ENCODE peak calls at places on chromosomes 11 and 22, in nine cellular contexts. H is adipocyte, X is PC-3, D is tibial artery, M is neuronal stem cell, N is sigmoid colon, I is mesenchymal stem cell, O is fibroblast of lung, C is PC-9. W is an unnamed sample.

GRCh38 chr22:41535244-41535643 is 9.0 kb downstream of the POLR3H start:
- DNase-seq in H (no peak), X (peak; percentile 37), D (no peak), M (no peak), N (no peak), I (peak; percentile 37), O (no peak), C (no peak), W (no peak)

GRCh38 chr22:46596819-46597218 is 23.4 kb upstream of the GRAMD4 start:
- DNase-seq in H (no peak), X (peak; percentile 92), D (no peak), M (no peak), N (no peak), I (no peak), O (no peak), C (peak; percentile 89), W (no peak)

GRCh38 chr11:76849376-76849775 is 11.3 kb upstream of the ACER3 start:
- DNase-seq in H (no peak), X (no peak), D (no peak), M (no peak), N (no peak), I (no peak), O (no peak), C (no peak), W (no peak)

GRCh38 chr22:46501701-46502100 is 35.7 kb downstream of the CELSR1 start:
- DNase-seq in H (peak; percentile 70), X (peak; percentile 75), D (no peak), M (no peak), N (no peak), I (peak; percentile 5), O (peak; percentile 9), C (peak; percentile 60), W (no peak)

GRCh38 chr11:13111813-13112130 is 102.7 kb downstream of the RASSF10 start:
- DNase-seq in H (no peak), X (no peak), D (no peak), M (no peak), N (no peak), I (no peak), O (no peak), C (no peak), W (no peak)

GRCh38 chr11:78101073-78101472 is 21.4 kb upstream of the NDUFC2 start:
- DNase-seq in H (peak; percentile 42), X (peak; percentile 58), D (no peak), M (no peak), N (no peak), I (no peak), O (peak; percentile 18), C (no peak), W (no peak)

GRCh38 chr11:33168605-33169240 is 7.4 kb upstream of the CSTF3 start:
- DNase-seq in H (no peak), X (no peak), D (no peak), M (no peak), N (no peak), I (peak; percentile 84), O (peak; percentile 23), C (no peak), W (no peak)

GRCh38 chr22:44755956-44756361 is 3.6 kb downstream of the ARHGAP8 start:
- DNase-seq in H (no peak), X (peak; percentile 81), D (no peak), M (no peak), N (no peak), I (no peak), O (no peak), C (peak; percentile 77), W (no peak)

GRCh38 chr11:87295237-87295636 is 257.5 kb downstream of the TMEM135 start:
- DNase-seq in H (no peak), X (no peak), D (no peak), M (no peak), N (no peak), I (no peak), O (no peak), C (no peak), W (no peak)

GRCh38 chr11:1776944-1777715 is 13.4 kb upstream of the CTSD start:
- DNase-seq in H (no peak), X (no peak), D (no peak), M (no peak), N (peak; percentile 52), I (no peak), O (no peak), C (no peak), W (no peak)

DNA sequence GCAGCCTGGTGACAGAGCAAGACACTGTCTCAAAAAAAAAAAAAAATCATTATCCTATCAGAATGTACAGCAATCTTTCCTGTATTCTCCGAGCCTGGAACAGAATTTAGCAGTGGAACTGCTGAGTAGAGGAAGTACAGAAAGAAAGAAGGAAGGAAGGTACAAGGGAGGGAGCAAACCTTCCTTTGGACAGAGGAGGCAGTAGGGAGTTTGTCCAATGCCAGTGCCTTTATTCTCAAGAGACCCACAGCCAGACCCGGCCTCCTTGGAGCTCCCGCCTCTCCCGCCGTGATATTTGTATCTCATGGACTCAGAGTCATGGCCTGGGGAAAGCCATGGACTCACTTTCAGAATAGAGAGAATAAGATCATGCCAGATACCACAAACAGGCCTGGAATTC is 37.7 kb upstream of the LRRC55 start:
- DNase-seq in H (no peak), X (no peak), D (no peak), M (no peak), N (no peak), I (no peak), O (no peak), C (no peak), W (no peak)
- H3K4me1 ChIP-seq in H (no peaks in the 10 kb centered on the region), X (no peaks in the 10 kb centered on the region), D (no peaks in the 10 kb centered on the region), M (peaks cover 2% of the 10 kb centered on the region), N (no peaks in the 10 kb centered on the region), I (no peaks in the 10 kb centered on the region), O (no peaks in the 10 kb centered on the region), C (no peaks in the 10 kb centered on the region), W (no peaks in the 10 kb centered on the region)

DNA sequence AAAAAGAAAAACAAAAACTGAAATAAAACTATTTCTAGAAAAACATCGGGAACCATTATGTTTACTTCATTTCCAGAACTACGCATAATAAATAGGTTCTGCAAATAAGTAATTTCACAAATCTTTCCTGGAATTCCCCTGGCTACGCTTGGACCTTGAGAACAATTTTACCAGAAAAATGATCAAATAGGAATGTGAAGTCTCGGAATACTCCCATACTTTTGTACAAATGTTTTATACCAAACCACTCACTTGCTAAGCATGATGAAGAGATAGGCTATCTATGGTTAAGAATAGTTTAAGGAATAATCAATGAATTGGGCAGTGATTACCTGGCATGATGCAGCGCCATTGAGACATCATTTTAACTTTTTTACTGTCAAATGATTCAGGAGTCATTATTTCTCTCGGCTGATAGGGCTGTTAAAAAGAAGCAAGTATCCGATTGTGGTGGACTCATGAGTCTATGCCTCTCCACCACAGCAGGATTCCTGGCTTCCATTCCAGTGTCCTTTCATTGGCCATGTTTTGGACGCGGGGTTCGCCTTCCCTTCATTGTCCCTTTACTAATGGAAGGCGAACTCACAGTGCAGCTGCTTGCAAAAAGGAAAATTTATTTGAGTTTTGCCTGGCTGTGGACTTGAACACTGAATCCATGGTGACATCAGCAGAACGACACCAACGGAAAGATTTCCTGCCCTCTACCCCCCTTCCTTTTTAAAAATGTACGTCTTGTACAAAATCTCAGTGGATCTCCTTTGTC is 39.9 kb upstream of the BLID start:
- DNase-seq in H (no peak), X (peak; percentile 51), D (no peak), M (no peak), N (no peak), I (no peak), O (no peak), C (no peak), W (no peak)
- H3K36me3 ChIP-seq in H (peaks cover 11% of the 10 kb centered on the region), X (peaks cover 64% of the 10 kb centered on the region), D (no peaks in the 10 kb centered on the region), M (no peaks in the 10 kb centered on the region), N (no peaks in the 10 kb centered on the region), I (peaks cover 47% of the 10 kb centered on the region), O (peaks cover 13% of the 10 kb centered on the region), C (peaks cover 24% of the 10 kb centered on the region), W (no peaks in the 10 kb centered on the region)

GRCh38 chr11:44575288-44575672 is 9.8 kb downstream of the CD82 start:
- DNase-seq in H (peak; percentile 35), X (no peak), D (no peak), M (no peak), N (no peak), I (peak; percentile 90), O (no peak), C (no peak), W (no peak)

GRCh38 chr11:44575962-44576361 is 10.5 kb downstream of the CD82 start:
- DNase-seq in H (no peak), X (no peak), D (no peak), M (no peak), N (no peak), I (no peak), O (no peak), C (no peak), W (no peak)

GRCh38 chr11:44577231-44577834 is 11.9 kb downstream of the CD82 start:
- DNase-seq in H (no peak), X (no peak), D (no peak), M (no peak), N (no peak), I (no peak), O (no peak), C (peak; percentile 70), W (no peak)

GRCh38 chr11:44579172-44579804 is 13.8 kb downstream of the CD82 start:
- DNase-seq in H (no peak), X (no peak), D (no peak), M (no peak), N (no peak), I (no peak), O (no peak), C (peak; percentile 45), W (no peak)

GRCh38 chr11:44578279-44578678 is 12.8 kb downstream of the CD82 start:
- DNase-seq in H (no peak), X (no peak), D (no peak), M (no peak), N (no peak), I (no peak), O (no peak), C (no peak), W (no peak)
- H3K4me1 ChIP-seq in H (peaks cover 26% of the 10 kb centered on the region), X (peaks cover 8% of the 10 kb centered on the region), D (peaks cover 22% of the 10 kb centered on the region), M (no peaks in the 10 kb centered on the region), N (peaks cover 20% of the 10 kb centered on the region), I (peaks cover 48% of the 10 kb centered on the region), O (peaks cover 16% of the 10 kb centered on the region), C (peaks cover 51% of the 10 kb centered on the region), W (no peaks in the 10 kb centered on the region)

GRCh38 chr11:72233773-72234513 is 9.4 kb downstream of the INPPL1 start:
- DNase-seq in H (no peak), X (no peak), D (no peak), M (no peak), N (peak; percentile 52), I (no peak), O (no peak), C (no peak), W (peak; percentile 5)
- H3K36me3 ChIP-seq in H (peaks cover 95% of the 10 kb centered on the region), X (peaks cover 53% of the 10 kb centered on the region), D (peaks cover 89% of the 10 kb centered on the region), M (peaks cover 69% of the 10 kb centered on the region), N (peaks cover 90% of the 10 kb centered on the region), I (peaks cover 97% of the 10 kb centered on the region), O (peaks cover 58% of the 10 kb centered on the region), C (peaks cover 23% of the 10 kb centered on the region), W (no peaks in the 10 kb centered on the region)

W was measured in testis.